ENCODE peak calls at places on chromosome 7, in six cellular contexts. G is pancreas, R is PC-3, D is adrenal gland, S is OCI-LY7, T is H9. C is an unnamed sample. For H3K4me1, the result is how much of the 10 kb centered on the place peaks cover.

GRCh38 chr7:119341822-119342221 is 931.2 kb upstream of the KCND2 start:
- DNase-seq in G (no peak), S (no peak), R (no peak), D (no peak), T (no peak), C (no peak)

GRCh38 chr7:86708334-86708733 is 64.6 kb downstream of the GRM3 start:
- DNase-seq in G (no peak), T (peak), R (no peak), D (no peak), S (no peak), C (peak)

GRCh38 chr7:30977896-30978564 is 14.3 kb downstream of the GHRHR start:
- DNase-seq in T (peak), R (peak), S (peak), D (no peak), G (peak), C (no peak)

GRCh38 chr7:135321556-135321955 is 87.9 kb downstream of the STRA8 start:
- DNase-seq in G (no peak), T (no peak), D (no peak), R (no peak), S (no peak), C (peak)

GRCh38 chr7:90952649-90952991 is 311.6 kb upstream of the FZD1 start:
- DNase-seq in D (no peak), S (no peak), G (no peak), R (no peak), T (no peak), C (no peak)

GRCh38 chr7:43648725-43649406 is 66.0 kb downstream of the STK17A start:
- DNase-seq in S (peak), T (no peak), G (no peak), D (no peak), R (peak), C (no peak)

GRCh38 chr7:139482662-139483466 is 609 bp downstream of the KLRG2 start:
- DNase-seq in R (no peak), G (peak), S (no peak), T (peak), D (no peak), C (no peak)

GRCh38 chr7:41224063-41224763 is 478.7 kb downstream of the INHBA start:
- DNase-seq in R (peak), G (no peak), S (no peak), T (no peak), D (no peak), C (no peak)

GRCh38 chr7:135558337-135558767 is 635 bp downstream of the NUP205 start:
- DNase-seq in R (peak), D (peak), G (no peak), S (peak), T (peak), C (peak)

GRCh38 chr7:32511791-32512190 is 16.5 kb downstream of the AVL9 start:
- DNase-seq in G (no peak), R (no peak), D (no peak), T (no peak), S (no peak), C (no peak)

GRCh38 chr7:132095-132482 is 60.3 kb upstream of the FAM20C start:
- DNase-seq in D (no peak), G (no peak), S (no peak), T (no peak), R (no peak), C (no peak)

GRCh38 chr7:124191030-124191429 is 158.2 kb upstream of the TMEM229A start:
- DNase-seq in R (no peak), S (no peak), D (no peak), G (no peak), T (no peak), C (no peak)

GRCh38 chr7:121398246-121398645 is 2.1 kb upstream of the FAM3C start:
- DNase-seq in G (peak), T (no peak), S (no peak), R (peak), D (no peak), C (no peak)

GRCh38 chr7:37346761-37347160 is 101.9 kb downstream of the ELMO1 start:
- DNase-seq in D (no peak), T (no peak), G (no peak), S (no peak), R (no peak), C (peak)

GRCh38 chr7:40884226-40884625 is 749.4 kb downstream of the SUGCT start:
- DNase-seq in G (no peak), S (no peak), R (no peak), T (no peak), D (no peak), C (no peak)

GRCh38 chr7:97081901-97082300 is 35.6 kb upstream of the SDHAF3 start:
- DNase-seq in R (no peak), T (no peak), D (no peak), G (no peak), S (no peak), C (peak)

GRCh38 chr7:139682136-139683013 is 95.4 kb downstream of the HIPK2 start:
- DNase-seq in S (no peak), G (no peak), R (peak), T (no peak), D (no peak), C (no peak)

GRCh38 chr7:67301667-67302066 is 305.0 kb downstream of the TYW1 start:
- DNase-seq in G (no peak), S (no peak), R (no peak), T (no peak), D (no peak), C (no peak)

GRCh38 chr7:73828107-73828803 is 2.5 kb upstream of the CLDN4 start:
- DNase-seq in R (peak), T (no peak), S (no peak), D (peak), G (no peak), C (peak)

GRCh38 chr7:19118896-19119301 is 1.5 kb upstream of the TWIST1 start:
- DNase-seq in S (no peak), G (no peak), T (peak), R (no peak), D (no peak), C (no peak)

GRCh38 chr7:158473238-158473637 is 114.4 kb downstream of the PTPRN2 start:
- DNase-seq in D (no peak), R (no peak), G (no peak), T (no peak), S (no peak), C (no peak)

GRCh38 chr7:12715372-12716133 is 28.1 kb downstream of the ARL4A start:
- DNase-seq in D (peak), T (peak), S (no peak), R (peak), G (no peak), C (peak)

GRCh38 chr7:123823898-123824753 is 20.8 kb upstream of the HYAL4 start:
- DNase-seq in R (no peak), D (no peak), S (no peak), G (no peak), T (no peak), C (no peak)

GRCh38 chr7:47132471-47132870 is 449.4 kb downstream of the TNS3 start:
- DNase-seq in R (no peak), S (no peak), T (no peak), D (no peak), G (no peak), C (no peak)

GRCh38 chr7:22702516-22702915 is 24.5 kb upstream of the IL6 start:
- DNase-seq in T (no peak), G (no peak), S (no peak), D (no peak), R (no peak), C (no peak)

GRCh38 chr7:3154881-3155494 is 111.3 kb upstream of the CARD11 start:
- DNase-seq in R (peak), T (no peak), D (no peak), S (peak), G (no peak), C (peak)

GRCh38 chr7:78873117-78873516 is 580.4 kb downstream of the MAGI2 start:
- DNase-seq in S (no peak), D (no peak), R (no peak), G (no peak), T (peak), C (no peak)

GRCh38 chr7:31323101-31323500 is 17.4 kb downstream of the NEUROD6 start:
- DNase-seq in G (no peak), R (no peak), D (no peak), S (no peak), T (no peak), C (no peak)

GRCh38 chr7:95411036-95411435 is 14.9 kb upstream of the PON3 start:
- DNase-seq in D (no peak), T (no peak), G (no peak), S (no peak), R (peak), C (no peak)

GRCh38 chr7:23938937-23939552 is 229.0 kb downstream of the STK31 start:
- DNase-seq in R (peak), T (peak), S (peak), D (no peak), G (no peak), C (peak)

GRCh38 chr7:38232475-38233366 is 40.7 kb downstream of the TARP start:
- DNase-seq in S (no peak), D (no peak), G (no peak), T (no peak), R (no peak), C (peak)

GRCh38 chr7:88337556-88337955 is 30.9 kb upstream of the STEAP4 start:
- DNase-seq in G (no peak), D (no peak), S (no peak), R (peak), T (no peak), C (peak)

GRCh38 chr7:23689165-23689564 is 9.2 kb downstream of the FAM221A start:
- DNase-seq in D (no peak), S (no peak), R (no peak), G (no peak), T (no peak), C (no peak)

GRCh38 chr7:5012985-5013384 is 32.7 kb upstream of the RBAK start:
- DNase-seq in S (no peak), T (no peak), D (no peak), R (no peak), G (no peak), C (no peak)

GRCh38 chr7:55557666-55558188 is 14.6 kb downstream of the VOPP1 start:
- DNase-seq in D (no peak), T (peak), S (peak), R (no peak), G (no peak), C (no peak)

GRCh38 chr7:151403764-151404163 is 6.1 kb downstream of the WDR86 start:
- DNase-seq in D (no peak), R (no peak), T (no peak), S (no peak), G (no peak), C (no peak)

GRCh38 chr7:151405588-151405987 is 4.2 kb downstream of the WDR86 start:
- DNase-seq in T (peak), S (no peak), G (no peak), D (no peak), R (no peak), C (no peak)

GRCh38 chr7:151405056-151405455 is 4.8 kb downstream of the WDR86 start:
- DNase-seq in T (peak), D (no peak), S (no peak), R (no peak), G (no peak), C (no peak)

GRCh38 chr7:151406051-151406875 is 3.6 kb downstream of the WDR86 start:
- DNase-seq in G (no peak), S (no peak), R (no peak), D (no peak), T (no peak), C (no peak)

GRCh38 chr7:151404216-151405011 is 5.4 kb downstream of the WDR86 start:
- DNase-seq in R (no peak), S (no peak), G (no peak), T (peak), D (peak), C (no peak)
- H3K4me1 ChIP-seq in R (under half), S (under half), G (under half), T (under half), D (under half), C (under half)

GRCh38 chr7:129615018-129615417 is 3.5 kb downstream of the NRF1 start:
- DNase-seq in T (no peak), G (no peak), R (no peak), S (peak), D (no peak), C (peak)
- H3K4me1 ChIP-seq in T (under half), G (under half), R (under half), S (half or more), D (under half), C (under half)

GRCh38 chr7:2019693-2020511 is 212.8 kb downstream of the MAD1L1 start:
- DNase-seq in S (no peak), T (no peak), R (no peak), D (peak), G (peak), C (peak)
- H3K4me1 ChIP-seq in S (under half), T (under half), R (under half), D (under half), G (under half), C (under half)

GRCh38 chr7:45888185-45888992 is at the start of gene IGFBP1:
- DNase-seq in D (no peak), S (no peak), R (no peak), G (no peak), T (peak), C (no peak)
- H3K4me1 ChIP-seq in D (under half), S (under half), R (under half), G (under half), T (under half), C (under half)

GRCh38 chr7:70229242-70229641 is 631.0 kb downstream of the AUTS2 start:
- DNase-seq in R (no peak), D (no peak), S (peak), T (no peak), G (no peak), C (no peak)

DNA sequence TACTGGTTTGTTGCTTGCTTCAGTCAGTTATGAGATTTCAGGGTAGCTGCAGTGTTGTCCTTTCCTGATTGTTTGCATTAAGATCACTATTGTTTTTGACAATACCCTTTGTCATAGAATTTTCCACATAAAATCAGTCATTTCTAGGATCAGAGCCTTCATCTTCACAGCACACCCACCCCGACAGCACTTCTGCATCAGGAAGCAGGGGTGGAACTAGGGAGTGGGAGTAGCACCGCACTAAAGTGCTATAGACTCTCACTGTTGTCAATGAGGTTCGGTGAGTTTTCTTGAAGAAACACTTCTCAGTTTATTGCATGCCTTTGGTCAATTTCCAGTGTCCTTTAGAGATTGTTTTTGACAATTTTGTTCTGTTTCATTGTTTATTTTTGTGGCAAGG is 632.5 kb downstream of the AUTS2 start:
- DNase-seq in R (no peak), T (no peak), S (no peak), D (no peak), G (no peak), C (no peak)
- H3K4me1 ChIP-seq in R (under half), T (under half), S (under half), D (under half), G (under half), C (under half)

DNA sequence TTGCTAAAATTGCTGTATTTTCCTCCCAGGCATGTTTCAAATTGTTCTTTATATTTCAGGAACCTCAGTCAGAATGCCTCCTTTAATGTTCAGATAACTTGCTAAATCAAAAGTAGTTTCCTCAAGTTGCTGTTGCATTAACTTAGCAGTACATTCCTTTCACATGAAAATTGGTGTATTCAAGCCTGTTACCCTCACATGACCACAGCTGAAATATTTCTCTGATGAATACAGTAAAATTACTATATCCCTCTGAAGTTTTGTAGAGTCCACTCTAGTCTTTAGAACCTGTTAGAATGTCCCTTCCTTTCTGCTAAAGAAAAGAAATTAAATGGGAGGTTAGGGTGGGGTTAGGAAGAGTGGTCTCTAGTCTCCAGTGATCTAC is 24.5 kb upstream of the C1GALT1 start:
- DNase-seq in R (peak), D (no peak), T (no peak), S (no peak), G (no peak), C (peak)
- H3K4me1 ChIP-seq in R (under half), D (under half), T (under half), S (under half), G (under half), C (under half)

DNA sequence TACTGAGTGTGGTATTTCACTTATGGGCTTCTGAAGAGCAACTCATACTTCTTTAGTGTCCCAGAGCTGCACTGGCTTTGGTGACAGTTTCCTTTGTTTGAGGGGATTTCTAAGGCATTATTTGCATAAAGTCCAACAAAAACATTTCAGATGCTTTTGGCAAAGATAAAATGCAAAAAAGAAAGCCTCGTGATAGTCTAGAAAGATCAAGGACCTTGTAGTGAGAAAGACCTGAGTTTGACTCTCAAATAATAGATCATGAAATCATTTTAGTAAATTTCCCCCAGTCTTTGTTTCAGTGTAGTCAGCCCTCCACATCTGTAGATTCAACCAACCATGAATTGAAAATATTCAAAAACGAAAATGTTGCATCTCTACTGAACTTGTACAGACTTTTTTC is 107.4 kb downstream of the EEPD1 start:
- DNase-seq in T (no peak), S (no peak), D (no peak), G (no peak), R (no peak), C (no peak)
- H3K4me1 ChIP-seq in T (under half), S (under half), D (under half), G (under half), R (under half), C (under half)

DNA sequence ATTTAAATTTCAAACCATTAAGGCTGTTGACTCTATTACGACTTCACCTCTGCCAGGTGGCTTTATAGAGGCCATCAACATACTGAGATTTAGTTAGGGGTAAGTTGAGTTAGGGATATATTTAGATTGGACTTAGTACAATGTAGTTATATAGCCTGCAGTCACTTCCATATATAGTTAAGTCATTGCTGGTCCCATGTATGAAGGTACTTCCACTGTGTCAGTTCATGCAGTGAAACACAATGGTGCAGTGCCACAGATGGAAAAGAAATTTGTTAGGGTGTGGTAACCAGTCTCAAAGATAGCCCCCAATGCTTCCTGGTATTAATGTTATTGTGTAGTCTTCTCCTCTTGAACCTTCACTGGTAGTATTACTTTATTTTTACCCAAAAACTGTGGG is 12.6 kb upstream of the TSPAN13 start:
- DNase-seq in D (no peak), S (no peak), R (no peak), G (no peak), T (no peak), C (no peak)
- H3K4me1 ChIP-seq in D (under half), S (under half), R (under half), G (under half), T (under half), C (under half)

C was measured in SJCRH30.